ENCODE peak calls at places on chromosomes 6 and 20, in eight cellular contexts. One of them, this sample, is unnamed.

GRCh38 chr6:154414021-154414813 is 57.6 kb upstream of the IPCEF1 start:
- DNase-seq in PC-9: no peak
- DNase-seq in RWPE1: no peak
- DNase-seq in GM06990: no peak
- DNase-seq in transverse colon: no peak
- DNase-seq in B cell: no peak
- DNase-seq in CD4-positive, alpha-beta T cell: no peak
- DNase-seq in ascending aorta: no peak
- DNase-seq in this sample: no peak

GRCh38 chr6:40341726-40342125 is 245.4 kb downstream of the LRFN2 start:
- DNase-seq in GM06990: no peak
- DNase-seq in CD4-positive, alpha-beta T cell: no peak
- DNase-seq in transverse colon: no peak
- DNase-seq in B cell: no peak
- DNase-seq in ascending aorta: peak
- DNase-seq in PC-9: no peak
- DNase-seq in RWPE1: no peak
- DNase-seq in this sample: no peak

GRCh38 chr6:101150226-101150625 is 243.3 kb upstream of the GRIK2 start:
- DNase-seq in ascending aorta: no peak
- DNase-seq in transverse colon: no peak
- DNase-seq in PC-9: no peak
- DNase-seq in B cell: no peak
- DNase-seq in RWPE1: no peak
- DNase-seq in CD4-positive, alpha-beta T cell: no peak
- DNase-seq in GM06990: no peak
- DNase-seq in this sample: no peak

GRCh38 chr6:1527098-1527497 is 82.6 kb upstream of the FOXC1 start:
- DNase-seq in CD4-positive, alpha-beta T cell: peak
- DNase-seq in GM06990: no peak
- DNase-seq in transverse colon: peak
- DNase-seq in ascending aorta: no peak
- DNase-seq in RWPE1: no peak
- DNase-seq in PC-9: no peak
- DNase-seq in B cell: no peak
- DNase-seq in this sample: peak

GRCh38 chr20:62233684-62234083 is 4.6 kb upstream of the OSBPL2 start:
- DNase-seq in PC-9: no peak
- DNase-seq in RWPE1: no peak
- DNase-seq in ascending aorta: no peak
- DNase-seq in B cell: no peak
- DNase-seq in GM06990: no peak
- DNase-seq in transverse colon: no peak
- DNase-seq in CD4-positive, alpha-beta T cell: no peak
- DNase-seq in this sample: no peak

GRCh38 chr20:32482251-32483220 is 102.6 kb downstream of the NOL4L start:
- DNase-seq in PC-9: peak
- DNase-seq in B cell: peak
- DNase-seq in CD4-positive, alpha-beta T cell: no peak
- DNase-seq in RWPE1: no peak
- DNase-seq in GM06990: no peak
- DNase-seq in ascending aorta: no peak
- DNase-seq in transverse colon: peak
- DNase-seq in this sample: peak

GRCh38 chr6:156350337-156350736 is 426.8 kb upstream of the ARID1B start:
- DNase-seq in transverse colon: no peak
- DNase-seq in CD4-positive, alpha-beta T cell: no peak
- DNase-seq in B cell: no peak
- DNase-seq in ascending aorta: no peak
- DNase-seq in PC-9: no peak
- DNase-seq in GM06990: no peak
- DNase-seq in RWPE1: no peak
- DNase-seq in this sample: no peak

GRCh38 chr6:128759901-128760300 is 123.0 kb upstream of the LAMA2 start:
- DNase-seq in GM06990: no peak
- DNase-seq in ascending aorta: no peak
- DNase-seq in PC-9: no peak
- DNase-seq in RWPE1: no peak
- DNase-seq in CD4-positive, alpha-beta T cell: no peak
- DNase-seq in transverse colon: no peak
- DNase-seq in B cell: no peak
- DNase-seq in this sample: no peak

GRCh38 chr20:22763257-22763906 is 179.0 kb upstream of the FOXA2 start:
- DNase-seq in CD4-positive, alpha-beta T cell: no peak
- DNase-seq in ascending aorta: peak
- DNase-seq in RWPE1: peak
- DNase-seq in GM06990: no peak
- DNase-seq in transverse colon: no peak
- DNase-seq in PC-9: peak
- DNase-seq in B cell: no peak
- DNase-seq in this sample: no peak

GRCh38 chr20:16898433-16898832 is 150.3 kb downstream of the OTOR start:
- DNase-seq in CD4-positive, alpha-beta T cell: no peak
- DNase-seq in PC-9: no peak
- DNase-seq in RWPE1: no peak
- DNase-seq in transverse colon: no peak
- DNase-seq in GM06990: no peak
- DNase-seq in ascending aorta: no peak
- DNase-seq in B cell: no peak
- DNase-seq in this sample: no peak

GRCh38 chr6:29841030-29841429 is 13.4 kb downstream of the HLA-G start:
- DNase-seq in PC-9: no peak
- DNase-seq in CD4-positive, alpha-beta T cell: no peak
- DNase-seq in GM06990: no peak
- DNase-seq in B cell: no peak
- DNase-seq in transverse colon: no peak
- DNase-seq in RWPE1: no peak
- DNase-seq in ascending aorta: no peak
- DNase-seq in this sample: no peak

GRCh38 chr20:63326314-63327228 is 33.6 kb downstream of the COL20A1 start:
- DNase-seq in RWPE1: no peak
- DNase-seq in GM06990: no peak
- DNase-seq in PC-9: no peak
- DNase-seq in B cell: no peak
- DNase-seq in ascending aorta: no peak
- DNase-seq in transverse colon: no peak
- DNase-seq in CD4-positive, alpha-beta T cell: no peak
- DNase-seq in this sample: no peak

GRCh38 chr6:139137716-139138115 is 2.8 kb downstream of the HECA start:
- DNase-seq in CD4-positive, alpha-beta T cell: no peak
- DNase-seq in PC-9: no peak
- DNase-seq in B cell: no peak
- DNase-seq in ascending aorta: no peak
- DNase-seq in RWPE1: no peak
- DNase-seq in GM06990: no peak
- DNase-seq in transverse colon: no peak
- DNase-seq in this sample: no peak

GRCh38 chr6:122033564-122034181 is 365.8 kb upstream of the HSF2 start:
- DNase-seq in ascending aorta: no peak
- DNase-seq in GM06990: no peak
- DNase-seq in PC-9: no peak
- DNase-seq in transverse colon: no peak
- DNase-seq in RWPE1: peak
- DNase-seq in CD4-positive, alpha-beta T cell: no peak
- DNase-seq in B cell: peak
- DNase-seq in this sample: no peak

GRCh38 chr6:157550114-157550989 is 169.4 kb downstream of the ZDHHC14 start:
- DNase-seq in RWPE1: no peak
- DNase-seq in GM06990: no peak
- DNase-seq in ascending aorta: peak
- DNase-seq in PC-9: no peak
- DNase-seq in transverse colon: no peak
- DNase-seq in CD4-positive, alpha-beta T cell: no peak
- DNase-seq in B cell: no peak
- DNase-seq in this sample: peak

GRCh38 chr20:32623667-32624157 is 38.6 kb upstream of the NOL4L start:
- DNase-seq in transverse colon: no peak
- DNase-seq in B cell: no peak
- DNase-seq in CD4-positive, alpha-beta T cell: no peak
- DNase-seq in RWPE1: no peak
- DNase-seq in PC-9: no peak
- DNase-seq in ascending aorta: no peak
- DNase-seq in GM06990: no peak
- DNase-seq in this sample: no peak

DNA sequence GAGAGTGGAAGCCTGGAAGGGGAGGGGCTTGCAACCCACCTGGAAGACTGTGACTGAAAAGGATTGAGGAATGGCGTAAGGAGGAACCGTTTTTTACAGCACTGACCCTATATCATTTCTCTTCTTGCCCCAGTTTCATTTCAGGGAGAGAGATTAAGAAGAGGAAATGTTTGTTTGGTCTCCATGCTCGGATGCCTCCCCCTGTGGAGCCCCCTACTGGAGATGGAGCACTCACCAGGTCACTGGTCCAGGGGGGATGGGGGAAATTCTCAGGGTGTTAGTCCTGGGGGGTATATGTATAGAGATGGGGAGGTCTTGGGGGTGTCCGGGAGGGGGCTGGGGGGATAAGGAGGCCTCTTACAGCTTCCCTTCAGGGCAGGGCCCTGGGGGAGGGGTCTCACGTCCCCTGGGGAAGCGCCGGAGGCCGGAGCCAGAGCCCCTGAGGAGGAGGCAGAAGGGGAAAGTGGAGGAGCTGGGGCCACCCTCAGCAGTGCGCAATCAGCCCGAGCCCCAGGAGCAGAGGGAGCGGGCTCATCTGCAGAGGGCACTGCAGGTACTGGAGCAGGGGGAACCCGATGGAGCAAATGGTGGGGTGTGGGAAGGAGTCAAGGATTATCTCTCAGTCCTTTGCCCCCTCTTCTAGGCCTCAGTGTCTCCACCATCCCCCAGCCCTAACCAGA is 3.2 kb downstream of the CUTA start:
- DNase-seq in PC-9: no peak
- DNase-seq in GM06990: no peak
- DNase-seq in transverse colon: no peak
- DNase-seq in B cell: peak
- DNase-seq in CD4-positive, alpha-beta T cell: no peak
- DNase-seq in ascending aorta: no peak
- DNase-seq in RWPE1: no peak
- DNase-seq in this sample: no peak
- TF ChIP-seq CTCF in PC-9: no peak
- TF ChIP-seq CTCF in GM06990: peak
- TF ChIP-seq CTCF in transverse colon: no peak
- TF ChIP-seq CTCF in B cell: peak
- TF ChIP-seq CTCF in CD4-positive, alpha-beta T cell: no peak
- TF ChIP-seq CTCF in ascending aorta: peak
- TF ChIP-seq CTCF in RWPE1: no peak
- TF ChIP-seq CTCF in this sample: peak

GRCh38 chr20:6140947-6141346 is 18.1 kb upstream of the FERMT1 start:
- DNase-seq in PC-9: no peak
- DNase-seq in RWPE1: no peak
- DNase-seq in transverse colon: no peak
- DNase-seq in B cell: no peak
- DNase-seq in CD4-positive, alpha-beta T cell: no peak
- DNase-seq in ascending aorta: no peak
- DNase-seq in GM06990: no peak
- DNase-seq in this sample: no peak
- TF ChIP-seq CTCF in PC-9: peak
- TF ChIP-seq CTCF in RWPE1: no peak
- TF ChIP-seq CTCF in transverse colon: no peak
- TF ChIP-seq CTCF in B cell: no peak
- TF ChIP-seq CTCF in CD4-positive, alpha-beta T cell: no peak
- TF ChIP-seq CTCF in ascending aorta: no peak
- TF ChIP-seq CTCF in GM06990: peak
- TF ChIP-seq CTCF in this sample: no peak

GRCh38 chr6:169020821-169021220 is 232.8 kb downstream of the THBS2 start:
- DNase-seq in PC-9: no peak
- DNase-seq in B cell: no peak
- DNase-seq in GM06990: no peak
- DNase-seq in CD4-positive, alpha-beta T cell: no peak
- DNase-seq in ascending aorta: no peak
- DNase-seq in RWPE1: no peak
- DNase-seq in transverse colon: no peak
- DNase-seq in this sample: no peak

GRCh38 chr6:169016758-169017157 is 236.9 kb downstream of the THBS2 start:
- DNase-seq in B cell: no peak
- DNase-seq in PC-9: no peak
- DNase-seq in CD4-positive, alpha-beta T cell: no peak
- DNase-seq in GM06990: no peak
- DNase-seq in ascending aorta: no peak
- DNase-seq in RWPE1: no peak
- DNase-seq in transverse colon: no peak
- DNase-seq in this sample: no peak

GRCh38 chr6:169022079-169022478 is 231.6 kb downstream of the THBS2 start:
- DNase-seq in transverse colon: no peak
- DNase-seq in B cell: no peak
- DNase-seq in RWPE1: no peak
- DNase-seq in PC-9: no peak
- DNase-seq in ascending aorta: no peak
- DNase-seq in CD4-positive, alpha-beta T cell: no peak
- DNase-seq in GM06990: no peak
- DNase-seq in this sample: no peak

GRCh38 chr6:169019111-169019510 is 234.5 kb downstream of the THBS2 start:
- DNase-seq in B cell: no peak
- DNase-seq in CD4-positive, alpha-beta T cell: no peak
- DNase-seq in RWPE1: no peak
- DNase-seq in transverse colon: no peak
- DNase-seq in PC-9: no peak
- DNase-seq in ascending aorta: no peak
- DNase-seq in GM06990: no peak
- DNase-seq in this sample: no peak

GRCh38 chr6:169019727-169020491 is 233.7 kb downstream of the THBS2 start:
- DNase-seq in GM06990: no peak
- DNase-seq in PC-9: no peak
- DNase-seq in transverse colon: no peak
- DNase-seq in ascending aorta: no peak
- DNase-seq in RWPE1: peak
- DNase-seq in CD4-positive, alpha-beta T cell: no peak
- DNase-seq in B cell: no peak
- DNase-seq in this sample: no peak
- TF ChIP-seq CTCF in GM06990: no peak
- TF ChIP-seq CTCF in PC-9: no peak
- TF ChIP-seq CTCF in transverse colon: no peak
- TF ChIP-seq CTCF in ascending aorta: peak
- TF ChIP-seq CTCF in RWPE1: no peak
- TF ChIP-seq CTCF in CD4-positive, alpha-beta T cell: no peak
- TF ChIP-seq CTCF in B cell: no peak
- TF ChIP-seq CTCF in this sample: no peak

GRCh38 chr6:150088481-150089154 is 19.7 kb upstream of the ULBP3 start:
- DNase-seq in transverse colon: no peak
- DNase-seq in PC-9: no peak
- DNase-seq in RWPE1: no peak
- DNase-seq in ascending aorta: peak
- DNase-seq in GM06990: no peak
- DNase-seq in CD4-positive, alpha-beta T cell: no peak
- DNase-seq in B cell: no peak
- DNase-seq in this sample: no peak

GRCh38 chr6:150084426-150084825 is 15.5 kb upstream of the ULBP3 start:
- DNase-seq in B cell: no peak
- DNase-seq in PC-9: no peak
- DNase-seq in GM06990: no peak
- DNase-seq in RWPE1: no peak
- DNase-seq in ascending aorta: peak
- DNase-seq in CD4-positive, alpha-beta T cell: no peak
- DNase-seq in transverse colon: no peak
- DNase-seq in this sample: no peak

GRCh38 chr6:150087336-150087735 is 18.4 kb upstream of the ULBP3 start:
- DNase-seq in transverse colon: no peak
- DNase-seq in CD4-positive, alpha-beta T cell: no peak
- DNase-seq in PC-9: no peak
- DNase-seq in GM06990: no peak
- DNase-seq in B cell: no peak
- DNase-seq in ascending aorta: no peak
- DNase-seq in RWPE1: no peak
- DNase-seq in this sample: no peak

GRCh38 chr6:150090328-150090727 is 21.4 kb upstream of the ULBP3 start:
- DNase-seq in CD4-positive, alpha-beta T cell: no peak
- DNase-seq in GM06990: no peak
- DNase-seq in RWPE1: no peak
- DNase-seq in B cell: no peak
- DNase-seq in transverse colon: no peak
- DNase-seq in ascending aorta: peak
- DNase-seq in PC-9: no peak
- DNase-seq in this sample: no peak

GRCh38 chr6:150086026-150086425 is 17.1 kb upstream of the ULBP3 start:
- DNase-seq in PC-9: no peak
- DNase-seq in transverse colon: no peak
- DNase-seq in B cell: no peak
- DNase-seq in GM06990: no peak
- DNase-seq in ascending aorta: peak
- DNase-seq in CD4-positive, alpha-beta T cell: no peak
- DNase-seq in RWPE1: no peak
- DNase-seq in this sample: no peak
- TF ChIP-seq CTCF in PC-9: no peak
- TF ChIP-seq CTCF in transverse colon: no peak
- TF ChIP-seq CTCF in B cell: no peak
- TF ChIP-seq CTCF in GM06990: no peak
- TF ChIP-seq CTCF in ascending aorta: no peak
- TF ChIP-seq CTCF in CD4-positive, alpha-beta T cell: no peak
- TF ChIP-seq CTCF in RWPE1: no peak
- TF ChIP-seq CTCF in this sample: no peak

This sample was measured in CD8-positive, alpha-beta T cell.